ENCODE peak calls at places on chromosome 6, in six cellular contexts. Z is HEK293T, M is NCI-H1105, P is NCI-H1092 treated with DMSO at 0.1 percent for 48 hours, W is choroid plexus epithelial cell, C is colonic mucosa. G is an unnamed sample.

GRCh38 chr6:7051780-7052440 is 55.9 kb upstream of the RREB1 start:
- DNase-seq in M (peak), W (peak), C (peak), P (no peak), Z (peak), G (peak)

GRCh38 chr6:92124126-92124525 is 1295.2 kb downstream of the EPHA7 start:
- DNase-seq in Z (no peak), W (peak), C (no peak), M (no peak), P (no peak), G (no peak)

GRCh38 chr6:43698584-43699349 is 11.2 kb upstream of the MRPS18A start:
- DNase-seq in Z (no peak), W (peak), P (peak), C (peak), M (no peak), G (no peak)

GRCh38 chr6:70413829-70414494 is 654 bp downstream of the FAM135A start:
- DNase-seq in P (peak), M (peak), W (peak), Z (peak), C (peak), G (peak)

GRCh38 chr6:112085666-112086065 is 1.6 kb downstream of the TUBE1 start:
- DNase-seq in W (no peak), C (no peak), P (no peak), Z (no peak), M (no peak), G (no peak)

GRCh38 chr6:47097092-47097945 is 55.2 kb upstream of the ADGRF1 start:
- DNase-seq in P (peak), M (peak), W (peak), Z (peak), C (peak), G (peak)

GRCh38 chr6:169988769-169989550 is 237.5 kb downstream of the ERMARD start:
- DNase-seq in C (no peak), M (no peak), Z (no peak), W (no peak), P (no peak), G (no peak)

GRCh38 chr6:33414592-33415271 is 3.2 kb downstream of the CUTA start:
- DNase-seq in W (no peak), P (no peak), C (no peak), M (no peak), Z (no peak), G (no peak)

GRCh38 chr6:7138921-7139358 is 31.2 kb downstream of the RREB1 start:
- DNase-seq in C (peak), M (peak), Z (no peak), W (no peak), P (peak), G (peak)

GRCh38 chr6:52155791-52156576 is 30.2 kb upstream of the IL17A start:
- DNase-seq in P (no peak), W (no peak), C (no peak), Z (no peak), M (no peak), G (no peak)

GRCh38 chr6:37630281-37630799 is 67.3 kb downstream of the MDGA1 start:
- DNase-seq in P (no peak), W (peak), C (no peak), M (no peak), Z (no peak), G (no peak)

GRCh38 chr6:38266921-38267354 is 372.8 kb downstream of the BTBD9 start:
- DNase-seq in W (no peak), Z (no peak), C (no peak), P (no peak), M (no peak), G (no peak)

GRCh38 chr6:167766986-167767714 is 59.6 kb upstream of the AFDN start:
- DNase-seq in Z (no peak), P (peak), C (no peak), M (no peak), W (no peak), G (no peak)

GRCh38 chr6:170440437-170440836 is 112.7 kb downstream of the PSMB1 start:
- DNase-seq in C (no peak), P (no peak), W (no peak), M (no peak), Z (no peak), G (no peak)

GRCh38 chr6:44642870-44643522 is 255.5 kb downstream of the CDC5L start:
- DNase-seq in P (peak), C (no peak), M (peak), W (peak), Z (no peak), G (peak)

GRCh38 chr6:16092140-16092539 is 36.7 kb upstream of the MYLIP start:
- DNase-seq in W (no peak), P (no peak), Z (no peak), C (no peak), M (no peak), G (no peak)

GRCh38 chr6:14108571-14109410 is 8.8 kb upstream of the CD83 start:
- DNase-seq in M (no peak), W (no peak), P (peak), Z (no peak), C (peak), G (no peak)

GRCh38 chr6:55469829-55470438 is 109.1 kb downstream of the HMGCLL1 start:
- DNase-seq in P (no peak), M (no peak), C (no peak), W (peak), Z (no peak), G (peak)

GRCh38 chr6:1929931-1930330 is 315.5 kb downstream of the GMDS start:
- DNase-seq in Z (no peak), W (no peak), C (no peak), M (no peak), P (no peak), G (no peak)

GRCh38 chr6:142566628-142567396 is 265.0 kb downstream of the ADGRG6 start:
- DNase-seq in P (no peak), Z (peak), C (peak), W (peak), M (peak), G (peak)

GRCh38 chr6:95091823-95092436 is 485.4 kb upstream of the MANEA start:
- DNase-seq in P (peak), W (peak), M (peak), Z (peak), C (no peak), G (peak)

GRCh38 chr6:57267586-57268293 is 45.6 kb upstream of the RAB23 start:
- DNase-seq in M (peak), W (peak), C (peak), P (no peak), Z (peak), G (peak)

GRCh38 chr6:7112741-7113313 is 5.1 kb downstream of the RREB1 start:
- DNase-seq in W (no peak), Z (no peak), M (no peak), C (peak), P (peak), G (peak)

GRCh38 chr6:8686077-8686476 is 250.7 kb upstream of the SLC35B3 start:
- DNase-seq in C (no peak), P (no peak), W (no peak), M (no peak), Z (no peak), G (no peak)

GRCh38 chr6:2441881-2442475 is 196.6 kb upstream of the GMDS start:
- DNase-seq in M (no peak), W (no peak), Z (no peak), P (no peak), C (no peak), G (no peak)